ENCODE peak calls at places on chromosome 22, in six cellular contexts. R is RWPE1, F is non-pigmented ciliary epithelial cell, O is SJCRH30, J is testis, B is fibroblast of lung. V is an unnamed sample.

GRCh38 chr22:17243524-17243923 is 24.3 kb upstream of the ADA2 start:
- DNase-seq in R (peak; percentile 11), F (no peak), O (no peak), J (no peak), B (no peak), V (peak; percentile 75)

GRCh38 chr22:42357634-42358296 is 74.4 kb downstream of the NFAM1 start:
- DNase-seq in R (peak; percentile 28), F (no peak), O (no peak), J (no peak), B (no peak), V (no peak)

GRCh38 chr22:50308597-50308935 is 1.1 kb upstream of the PLXNB2 start:
- DNase-seq in R (no peak), F (no peak), O (peak; percentile 96), J (peak; percentile 82), B (peak; percentile 58), V (peak; percentile 95)

GRCh38 chr22:36432592-36433317 is 45.0 kb upstream of the MYH9 start:
- DNase-seq in R (no peak), F (no peak), O (peak; percentile 95), J (no peak), B (no peak), V (peak; percentile 77)

GRCh38 chr22:43745783-43746356 is 66.2 kb downstream of the EFCAB6 start:
- DNase-seq in R (no peak), F (no peak), O (no peak), J (no peak), B (no peak), V (no peak)

GRCh38 chr22:22834783-22835182 is 52.8 kb upstream of the IGLL5 start:
- DNase-seq in R (no peak), F (no peak), O (no peak), J (no peak), B (no peak), V (no peak)

GRCh38 chr22:28015676-28016601 is 96.9 kb upstream of the PITPNB start:
- DNase-seq in R (no peak), F (no peak), O (no peak), J (no peak), B (no peak), V (peak; percentile 77)

GRCh38 chr22:19048531-19048930 is 73.7 kb downstream of the DGCR2 start:
- DNase-seq in R (no peak), F (no peak), O (no peak), J (no peak), B (no peak), V (peak; percentile 29)

GRCh38 chr22:41435560-41435959 is 11.0 kb downstream of the TOB2 start:
- DNase-seq in R (no peak), F (no peak), O (no peak), J (no peak), B (no peak), V (no peak)

GRCh38 chr22:42069801-42070516 is 653 bp downstream of the NAGA start:
- DNase-seq in R (no peak), F (no peak), O (no peak), J (peak; percentile 34), B (no peak), V (peak; percentile 59)

GRCh38 chr22:42945027-42945426 is 69.9 kb downstream of the PACSIN2 start:
- DNase-seq in R (no peak), F (no peak), O (no peak), J (no peak), B (no peak), V (no peak)

GRCh38 chr22:39236321-39237275 is 8.2 kb downstream of the PDGFB start:
- DNase-seq in R (no peak), F (no peak), O (peak; percentile 85), J (no peak), B (no peak), V (peak; percentile 88)

GRCh38 chr22:49244466-49245420 is 582.9 kb downstream of the BRD1 start:
- DNase-seq in R (no peak), F (no peak), O (peak; percentile 1), J (peak; percentile 3), B (no peak), V (no peak)

GRCh38 chr22:20392983-20393704 is 807 bp upstream of the ZNF74 start:
- DNase-seq in R (no peak), F (no peak), O (no peak), J (no peak), B (no peak), V (no peak)

GRCh38 chr22:42080287-42080686 is 787 bp downstream of the SMDT1 start:
- DNase-seq in R (no peak), F (no peak), O (no peak), J (peak; percentile 70), B (peak; percentile 49), V (peak; percentile 68)

GRCh38 chr22:17007257-17007656 is 765 bp downstream of the GAB4 start:
- DNase-seq in R (no peak), F (no peak), O (no peak), J (no peak), B (no peak), V (no peak)

GRCh38 chr22:39518124-39518786 is 2.1 kb upstream of the ATF4 start:
- DNase-seq in R (no peak), F (no peak), O (no peak), J (no peak), B (no peak), V (peak; percentile 54)

GRCh38 chr22:49674479-49674830 is 153.2 kb downstream of the BRD1 start:
- DNase-seq in R (no peak), F (no peak), O (no peak), J (no peak), B (no peak), V (peak; percentile 71)

GRCh38 chr22:29722151-29722550 is 2.3 kb downstream of the CABP7 start:
- DNase-seq in R (no peak), F (no peak), O (no peak), J (no peak), B (no peak), V (peak; percentile 84)

GRCh38 chr22:41815716-41816115 is 15.2 kb downstream of the CCDC134 start:
- DNase-seq in R (no peak), F (no peak), O (peak; percentile 42), J (no peak), B (no peak), V (no peak)

GRCh38 chr22:33896801-33897620 is 23.3 kb downstream of the LARGE1 start:
- DNase-seq in R (no peak), F (no peak), O (no peak), J (no peak), B (no peak), V (no peak)

GRCh38 chr22:38947321-38948112 is 9.9 kb upstream of the APOBEC3A start:
- DNase-seq in R (peak; percentile 10), F (no peak), O (no peak), J (no peak), B (no peak), V (no peak)

V was measured in osteoblast.